ENCODE peak calls at places on chromosomes 11 and 22, in nine cellular contexts. T is pancreas; N is CD4-positive, CD25-positive, alpha-beta regulatory T cell; P is esophagus squamous epithelium; Y is OCI-LY7; A is upper lobe of left lung; U is cardiac fibroblast; V is AG09309; Z is CD8-positive, alpha-beta memory T cell. M is an unnamed sample.
A peak's percentile ranks its signal among the peaks of the same experiment; 100 is the strongest.

GRCh38 chr11:68454767-68455166 is 5.8 kb upstream of the PPP6R3 start:
- DNase-seq in V (no peak), Y (no peak), T (peak; percentile 52), U (no peak), A (no peak), N (no peak), Z (no peak), P (no peak), M (no peak)

GRCh38 chr11:130050272-130050671 is 19.4 kb upstream of the APLP2 start:
- DNase-seq in N (no peak), V (no peak), P (no peak), Y (no peak), U (no peak), Z (no peak), A (no peak), T (no peak), M (no peak)

GRCh38 chr11:63212742-63213141 is 30.7 kb downstream of the SLC22A25 start:
- DNase-seq in P (no peak), Y (peak; percentile 22), T (no peak), Z (no peak), U (peak; percentile 25), A (no peak), N (peak; percentile 25), V (no peak), M (peak; percentile 1)

GRCh38 chr11:121372671-121373429 is 79.3 kb upstream of the SORL1 start:
- DNase-seq in U (no peak), Y (peak; percentile 90), T (no peak), V (no peak), Z (no peak), N (peak; percentile 13), A (no peak), P (no peak), M (no peak)

GRCh38 chr11:102452461-102453285 is at the start of gene TMEM123:
- DNase-seq in Z (peak; percentile 91), N (peak; percentile 84), V (no peak), U (peak; percentile 64), T (peak; percentile 92), Y (peak; percentile 91), P (peak; percentile 16), A (peak; percentile 97), M (no peak)

GRCh38 chr11:74255741-74256369 is 55.6 kb downstream of the P4HA3 start:
- DNase-seq in Z (peak; percentile 59), T (peak; percentile 67), V (peak; percentile 16), A (no peak), Y (peak; percentile 65), U (peak; percentile 76), P (no peak), N (peak; percentile 61), M (peak; percentile 21)

GRCh38 chr22:36355894-36356293 is 31.9 kb downstream of the MYH9 start:
- DNase-seq in T (no peak), Z (peak; percentile 42), P (no peak), Y (no peak), A (no peak), U (no peak), N (no peak), V (no peak), M (no peak)

GRCh38 chr22:43862074-43862881 is at the start of gene SULT4A1:
- DNase-seq in Z (no peak), P (no peak), Y (no peak), U (peak; percentile 46), V (no peak), N (no peak), A (peak; percentile 82), T (peak; percentile 59), M (no peak)

GRCh38 chr11:82765466-82766034 is 31.9 kb upstream of the FAM181B start:
- DNase-seq in N (no peak), A (peak; percentile 8), V (no peak), Y (no peak), T (no peak), U (no peak), Z (no peak), P (no peak), M (no peak)

GRCh38 chr11:84019576-84020194 is 733.5 kb upstream of the CCDC90B start:
- DNase-seq in Y (no peak), Z (no peak), P (no peak), V (peak; percentile 24), N (no peak), U (peak; percentile 20), A (no peak), T (no peak), M (no peak)

GRCh38 chr22:44360686-44361381 is 48.1 kb upstream of the SHISAL1 start:
- DNase-seq in N (no peak), V (peak; percentile 77), T (peak; percentile 51), U (peak; percentile 88), A (no peak), P (no peak), Z (peak; percentile 37), Y (no peak), M (peak; percentile 47)

GRCh38 chr11:92867913-92868619 is 101.4 kb upstream of the MTNR1B start:
- DNase-seq in A (no peak), Y (no peak), V (no peak), P (no peak), U (no peak), T (no peak), Z (no peak), N (no peak), M (no peak)

GRCh38 chr11:46382644-46383403 is 1.4 kb downstream of the MDK start:
- DNase-seq in Y (no peak), A (peak; percentile 50), U (peak; percentile 63), P (no peak), T (peak; percentile 61), N (no peak), Z (no peak), V (no peak), M (no peak)

GRCh38 chr11:34332524-34332923 is 25.3 kb downstream of the ABTB2 start:
- DNase-seq in N (no peak), A (no peak), Z (no peak), T (no peak), U (no peak), Y (no peak), P (no peak), V (no peak), M (no peak)

GRCh38 chr11:12517306-12517705 is 139.9 kb downstream of the PARVA start:
- DNase-seq in U (no peak), P (no peak), Y (no peak), T (no peak), Z (no peak), A (peak; percentile 29), N (no peak), V (no peak), M (no peak)
- H3K4me3 ChIP-seq in U (no peak overlapping the region), P (no peak overlapping the region), Y (no peak overlapping the region), T (no peak overlapping the region), Z (no peak overlapping the region), A (no peak overlapping the region), N (no peak overlapping the region), V (no peak overlapping the region), M (no peak overlapping the region)

GRCh38 chr11:73139476-73140198 is 2.5 kb downstream of the FCHSD2 start:
- DNase-seq in Y (no peak), V (no peak), P (no peak), U (peak; percentile 69), Z (no peak), T (no peak), N (no peak), A (no peak), M (no peak)
- H3K4me3 ChIP-seq in Y (peak overlapping the region; percentile 80), V (peak overlapping the region; percentile 88), P (peak overlapping the region; percentile 98), U (no peak overlapping the region), Z (no peak overlapping the region), T (no peak overlapping the region), N (peak overlapping the region; percentile 92), A (no peak overlapping the region), M (no peak overlapping the region)

GRCh38 chr11:131640320-131640719 is 269.9 kb downstream of the NTM start:
- DNase-seq in P (no peak), Y (no peak), Z (no peak), T (no peak), N (no peak), A (no peak), V (no peak), U (no peak), M (peak; percentile 2)
- H3K4me3 ChIP-seq in P (no peak overlapping the region), Y (no peak overlapping the region), Z (no peak overlapping the region), T (no peak overlapping the region), N (no peak overlapping the region), A (no peak overlapping the region), V (no peak overlapping the region), U (no peak overlapping the region), M (no peak overlapping the region)

GRCh38 chr11:57460756-57461749 is 725 bp downstream of the RTN4RL2 start:
- DNase-seq in Y (no peak), U (no peak), Z (peak; percentile 52), A (peak; percentile 89), V (no peak), N (no peak), P (no peak), T (peak; percentile 72), M (no peak)

GRCh38 chr11:57458410-57459111 is 1.8 kb upstream of the RTN4RL2 start:
- DNase-seq in T (peak; percentile 88), U (no peak), Y (peak; percentile 33), P (no peak), Z (peak; percentile 60), V (no peak), A (peak; percentile 84), N (peak; percentile 43), M (no peak)

GRCh38 chr11:57458060-57458409 is 2.3 kb upstream of the RTN4RL2 start:
- DNase-seq in U (no peak), Z (peak; percentile 52), A (no peak), V (no peak), Y (no peak), T (no peak), P (no peak), N (no peak), M (no peak)

GRCh38 chr11:57460017-57460755 is at the start of gene RTN4RL2:
- DNase-seq in Z (no peak), P (no peak), Y (peak; percentile 73), N (no peak), T (peak; percentile 66), A (peak; percentile 91), V (no peak), U (peak; percentile 58), M (no peak)

GRCh38 chr11:57459112-57460016 is 964 bp upstream of the RTN4RL2 start:
- DNase-seq in V (no peak), A (peak; percentile 89), T (peak; percentile 70), Z (peak; percentile 51), Y (peak; percentile 58), U (no peak), P (no peak), N (peak; percentile 29), M (no peak)
- H3K4me3 ChIP-seq in V (peak overlapping the region; percentile 28), A (no peak overlapping the region), T (no peak overlapping the region), Z (peak overlapping the region; percentile 71), Y (peak overlapping the region; percentile 69), U (peak overlapping the region; percentile 11), P (peak overlapping the region; percentile 72), N (peak overlapping the region; percentile 78), M (no peak overlapping the region)

M was measured in HFF-Myc.